ENCODE peak calls at places on chromosomes 1 and 21, in six cellular contexts. J is left ventricle myocardium inferior; P is cardiac muscle cell; S is CD8-positive, alpha-beta T cell; D is pancreas; G is Peyer's patch. I is an unnamed sample. For H3K27me3, the result is how much of the 10 kb centered on the place peaks cover.

GRCh38 chr1:17335821-17336718 is 28.1 kb downstream of the PADI4 start:
- DNase-seq in S (peak), G (peak), D (peak), J (peak), P (peak), I (no peak)

GRCh38 chr21:25281134-25281533 is 326.1 kb downstream of the MRPL39 start:
- DNase-seq in P (no peak), D (no peak), J (no peak), G (no peak), S (no peak), I (no peak)

GRCh38 chr1:92446990-92447681 is 39.6 kb downstream of the GFI1 start:
- DNase-seq in D (no peak), G (no peak), S (no peak), P (peak), J (no peak), I (no peak)

GRCh38 chr1:40625476-40626382 is 39.8 kb downstream of the RIMS3 start:
- DNase-seq in P (peak), J (no peak), G (peak), D (no peak), S (no peak), I (peak)

GRCh38 chr1:23502951-23503350 is 19.0 kb upstream of the ASAP3 start:
- DNase-seq in P (no peak), G (no peak), J (no peak), S (no peak), D (no peak), I (no peak)

GRCh38 chr1:56396524-56397067 is 182.8 kb downstream of the PLPP3 start:
- DNase-seq in J (no peak), D (no peak), S (no peak), P (no peak), G (no peak), I (no peak)

GRCh38 chr1:80244366-80244765 is 1237.8 kb upstream of the ADGRL4 start:
- DNase-seq in S (no peak), D (no peak), J (no peak), G (no peak), P (no peak), I (no peak)

GRCh38 chr1:165143437-165144065 is 213.0 kb downstream of the LMX1A start:
- DNase-seq in D (peak), S (no peak), G (peak), J (no peak), P (peak), I (no peak)

GRCh38 chr1:81186271-81186670 is 614.5 kb upstream of the ADGRL2 start:
- DNase-seq in P (peak), G (no peak), J (no peak), D (no peak), S (no peak), I (no peak)

GRCh38 chr1:54782588-54782987 is 18.3 kb upstream of the PARS2 start:
- DNase-seq in P (no peak), D (no peak), J (no peak), S (no peak), G (no peak), I (no peak)

GRCh38 chr1:232136136-232136535 is 493.8 kb downstream of the SIPA1L2 start:
- DNase-seq in J (no peak), G (no peak), P (no peak), S (no peak), D (no peak), I (no peak)

GRCh38 chr1:94919241-94920030 is 7.5 kb downstream of the CNN3 start:
- DNase-seq in D (no peak), P (no peak), S (no peak), G (no peak), J (no peak), I (no peak)
- H3K4me3 ChIP-seq in D (no peak), P (no peak), S (no peak), G (no peak), J (peak), I (no peak)

GRCh38 chr21:39086547-39086946 is 96.7 kb downstream of the PSMG1 start:
- DNase-seq in S (no peak), G (no peak), J (no peak), P (no peak), D (no peak), I (no peak)

GRCh38 chr21:39087238-39087975 is 95.8 kb downstream of the PSMG1 start:
- DNase-seq in D (no peak), G (no peak), P (no peak), J (peak), S (no peak), I (no peak)

GRCh38 chr21:39085843-39086415 is 97.3 kb downstream of the PSMG1 start:
- DNase-seq in J (no peak), S (no peak), G (no peak), D (no peak), P (no peak), I (no peak)

GRCh38 chr21:39087976-39088370 is 95.3 kb downstream of the PSMG1 start:
- DNase-seq in S (no peak), G (no peak), D (no peak), J (no peak), P (no peak), I (no peak)

DNA sequence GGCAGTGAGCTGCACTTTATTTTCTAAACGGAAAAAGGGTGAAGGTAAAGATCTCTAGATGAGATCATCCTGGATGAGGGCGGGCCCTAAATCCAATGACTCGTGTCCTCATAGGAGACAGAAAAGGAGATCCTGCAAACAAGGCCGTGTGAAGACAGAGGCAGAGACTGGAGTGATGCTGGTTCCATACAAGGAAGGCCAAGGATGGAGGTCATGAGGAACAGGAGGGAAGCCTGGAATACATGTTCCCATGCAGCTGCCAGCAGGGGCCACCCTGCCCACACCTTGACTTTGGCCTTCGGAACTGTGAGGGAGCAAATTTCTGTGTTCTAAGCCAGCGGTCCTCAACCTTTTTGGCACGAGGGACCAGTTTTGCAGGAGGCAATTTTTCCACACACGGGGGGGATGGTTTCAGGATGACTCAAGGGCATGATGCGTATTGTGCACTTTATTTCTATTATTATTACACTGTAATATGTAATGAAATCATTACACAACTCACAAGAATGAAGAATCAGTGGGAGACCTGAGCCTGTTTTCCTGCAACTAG is 94.3 kb downstream of the PSMG1 start:
- DNase-seq in S (no peak), P (peak), J (no peak), D (no peak), G (peak), I (no peak)
- TF ChIP-seq CTCF in S (no peak), P (peak), J (peak), D (no peak), G (no peak), I (peak)

GRCh38 chr21:41656946-41657525 is 109.8 kb downstream of the RIPK4 start:
- DNase-seq in S (no peak), J (no peak), G (no peak), D (no peak), P (no peak), I (no peak)

GRCh38 chr21:41655259-41655658 is 111.6 kb downstream of the RIPK4 start:
- DNase-seq in P (no peak), J (no peak), G (no peak), D (no peak), S (no peak), I (no peak)

GRCh38 chr21:41660748-41661147 is 106.1 kb downstream of the RIPK4 start:
- DNase-seq in S (no peak), G (no peak), P (no peak), D (no peak), J (no peak), I (no peak)

GRCh38 chr21:41659791-41660560 is 106.9 kb downstream of the RIPK4 start:
- DNase-seq in P (peak), J (no peak), G (no peak), D (no peak), S (no peak), I (no peak)

DNA sequence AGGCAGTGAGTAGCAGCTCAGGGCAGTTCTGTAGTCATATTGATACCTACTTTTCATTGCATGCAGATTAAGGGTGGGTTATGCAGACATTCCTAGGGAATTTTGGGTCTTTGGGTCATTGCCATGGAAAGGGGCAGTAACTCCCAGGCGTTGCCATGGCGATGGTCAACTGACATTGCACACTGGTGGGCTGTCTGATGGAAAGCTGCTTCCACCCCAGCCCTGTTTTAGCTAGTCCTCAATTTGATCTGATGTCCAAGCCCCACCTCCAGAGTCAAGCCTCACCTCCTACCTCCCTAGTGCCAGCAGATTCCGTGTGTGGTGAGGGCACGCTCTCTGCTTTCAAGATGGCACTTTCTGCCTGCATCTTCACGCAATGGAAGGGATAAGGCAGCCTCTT is 108.5 kb downstream of the RIPK4 start:
- DNase-seq in J (no peak), S (no peak), P (no peak), G (no peak), D (no peak), I (no peak)
- H3K27me3 ChIP-seq in J (under half), S (under half), P (under half), G (under half), D (under half), I (under half)

GRCh38 chr1:178704833-178705232 is 20.2 kb upstream of the RALGPS2 start:
- DNase-seq in G (no peak), J (no peak), P (no peak), S (no peak), D (no peak), I (no peak)
- H3K4me3 ChIP-seq in G (no peak), J (no peak), P (no peak), S (no peak), D (no peak), I (no peak)

GRCh38 chr1:200558866-200559459 is 61.6 kb downstream of the KIF14 start:
- DNase-seq in G (peak), D (no peak), S (no peak), J (no peak), P (peak), I (peak)
- TF ChIP-seq CTCF in G (no peak), D (peak), S (peak), J (peak), P (peak), I (peak)

DNA sequence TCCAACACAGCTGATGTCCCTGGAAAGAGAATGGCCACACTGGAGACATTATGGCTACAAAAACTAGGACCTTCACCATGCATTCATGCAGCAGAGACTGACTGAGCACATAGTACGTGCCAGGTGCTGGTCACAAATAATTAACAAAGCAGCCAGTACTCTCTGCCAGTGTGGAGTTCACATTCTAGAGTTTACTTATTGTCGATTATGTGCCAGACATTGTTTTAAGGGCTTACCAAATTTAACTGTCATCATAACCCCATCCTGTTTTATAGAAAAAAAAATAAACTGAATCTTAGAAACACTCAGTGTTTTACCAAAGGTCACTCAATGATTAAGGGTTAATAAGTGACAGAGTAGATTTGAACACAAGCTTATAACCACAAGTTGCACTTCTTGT is 143.3 kb downstream of the RRAGC start:
- DNase-seq in G (no peak), J (no peak), D (no peak), P (no peak), S (no peak), I (no peak)
- H3K27me3 ChIP-seq in G (under half), J (under half), D (under half), P (under half), S (under half), I (under half)

GRCh38 chr1:38803647-38804046 is 55.9 kb downstream of the RRAGC start:
- DNase-seq in G (no peak), S (no peak), P (peak), D (no peak), J (no peak), I (no peak)
- H3K4me3 ChIP-seq in G (peak), S (no peak), P (peak), D (peak), J (peak), I (no peak)